ENCODE peak calls at places on chromosomes 3 and 15, in eight cellular contexts. One of them, this sample, is unnamed.

GRCh38 chr3:171415070-171415469 is 45.1 kb downstream of the TNIK start:
- DNase-seq in NB4: peak
- DNase-seq in H9: no peak
- DNase-seq in sigmoid colon: no peak
- DNase-seq in GM12878: no peak
- DNase-seq in endothelial cell: no peak
- DNase-seq in nephron progenitor cell: no peak
- DNase-seq in HCT116: no peak
- DNase-seq in this sample: no peak

GRCh38 chr3:75906555-75907112 is 121.3 kb upstream of the ZNF717 start:
- DNase-seq in NB4: no peak
- DNase-seq in H9: peak
- DNase-seq in sigmoid colon: peak
- DNase-seq in GM12878: no peak
- DNase-seq in endothelial cell: peak
- DNase-seq in nephron progenitor cell: peak
- DNase-seq in HCT116: no peak
- DNase-seq in this sample: no peak

GRCh38 chr15:99578809-99579208 is 13.0 kb downstream of the MEF2A start:
- DNase-seq in NB4: no peak
- DNase-seq in H9: no peak
- DNase-seq in sigmoid colon: no peak
- DNase-seq in GM12878: no peak
- DNase-seq in endothelial cell: no peak
- DNase-seq in nephron progenitor cell: no peak
- DNase-seq in HCT116: no peak
- DNase-seq in this sample: no peak

GRCh38 chr3:13829311-13829710 is 50.6 kb downstream of the WNT7A start:
- DNase-seq in NB4: no peak
- DNase-seq in H9: no peak
- DNase-seq in sigmoid colon: peak
- DNase-seq in GM12878: no peak
- DNase-seq in endothelial cell: no peak
- DNase-seq in nephron progenitor cell: no peak
- DNase-seq in HCT116: no peak
- DNase-seq in this sample: no peak

GRCh38 chr15:92395176-92395521 is 1.5 kb downstream of the ST8SIA2 start:
- DNase-seq in NB4: no peak
- DNase-seq in H9: no peak
- DNase-seq in sigmoid colon: no peak
- DNase-seq in GM12878: no peak
- DNase-seq in endothelial cell: no peak
- DNase-seq in nephron progenitor cell: no peak
- DNase-seq in HCT116: no peak
- DNase-seq in this sample: no peak

GRCh38 chr3:187139126-187139894 is at the start of gene RPL39L:
- DNase-seq in NB4: peak
- DNase-seq in H9: peak
- DNase-seq in sigmoid colon: peak
- DNase-seq in GM12878: peak
- DNase-seq in endothelial cell: peak
- DNase-seq in nephron progenitor cell: peak
- DNase-seq in HCT116: no peak
- DNase-seq in this sample: peak

GRCh38 chr15:99105516-99106341 is 849 bp downstream of the SYNM start:
- DNase-seq in NB4: peak
- DNase-seq in H9: peak
- DNase-seq in sigmoid colon: peak
- DNase-seq in GM12878: no peak
- DNase-seq in endothelial cell: peak
- DNase-seq in nephron progenitor cell: peak
- DNase-seq in HCT116: no peak
- DNase-seq in this sample: no peak

GRCh38 chr3:171459130-171459941 is 869 bp downstream of the TNIK start:
- DNase-seq in NB4: peak
- DNase-seq in H9: peak
- DNase-seq in sigmoid colon: peak
- DNase-seq in GM12878: no peak
- DNase-seq in endothelial cell: peak
- DNase-seq in nephron progenitor cell: peak
- DNase-seq in HCT116: no peak
- DNase-seq in this sample: no peak

GRCh38 chr3:89032331-89033063 is 74.9 kb upstream of the EPHA3 start:
- DNase-seq in NB4: no peak
- DNase-seq in H9: no peak
- DNase-seq in sigmoid colon: no peak
- DNase-seq in GM12878: no peak
- DNase-seq in endothelial cell: no peak
- DNase-seq in nephron progenitor cell: no peak
- DNase-seq in HCT116: no peak
- DNase-seq in this sample: no peak

GRCh38 chr3:133040696-133041523 is 2.7 kb downstream of the TMEM108 start:
- DNase-seq in NB4: peak
- DNase-seq in H9: peak
- DNase-seq in sigmoid colon: peak
- DNase-seq in GM12878: peak
- DNase-seq in endothelial cell: peak
- DNase-seq in nephron progenitor cell: peak
- DNase-seq in HCT116: peak
- DNase-seq in this sample: peak

GRCh38 chr3:71454513-71455423 is 128.8 kb downstream of the FOXP1 start:
- DNase-seq in NB4: no peak
- DNase-seq in H9: no peak
- DNase-seq in sigmoid colon: no peak
- DNase-seq in GM12878: no peak
- DNase-seq in endothelial cell: no peak
- DNase-seq in nephron progenitor cell: no peak
- DNase-seq in HCT116: no peak
- DNase-seq in this sample: no peak

GRCh38 chr3:112676659-112677234 is 35.8 kb upstream of the CCDC80 start:
- DNase-seq in NB4: peak
- DNase-seq in H9: peak
- DNase-seq in sigmoid colon: peak
- DNase-seq in GM12878: peak
- DNase-seq in endothelial cell: no peak
- DNase-seq in nephron progenitor cell: peak
- DNase-seq in HCT116: peak
- DNase-seq in this sample: peak

GRCh38 chr15:60945196-60945595 is 283.9 kb downstream of the RORA start:
- DNase-seq in NB4: no peak
- DNase-seq in H9: no peak
- DNase-seq in sigmoid colon: peak
- DNase-seq in GM12878: no peak
- DNase-seq in endothelial cell: no peak
- DNase-seq in nephron progenitor cell: no peak
- DNase-seq in HCT116: no peak
- DNase-seq in this sample: no peak

GRCh38 chr3:153443961-153444360 is 281.9 kb downstream of the RAP2B start:
- DNase-seq in NB4: peak
- DNase-seq in H9: no peak
- DNase-seq in sigmoid colon: no peak
- DNase-seq in GM12878: no peak
- DNase-seq in endothelial cell: no peak
- DNase-seq in nephron progenitor cell: no peak
- DNase-seq in HCT116: peak
- DNase-seq in this sample: no peak

GRCh38 chr3:148175215-148175614 is 522.5 kb upstream of the AGTR1 start:
- DNase-seq in NB4: no peak
- DNase-seq in H9: no peak
- DNase-seq in sigmoid colon: no peak
- DNase-seq in GM12878: no peak
- DNase-seq in endothelial cell: no peak
- DNase-seq in nephron progenitor cell: no peak
- DNase-seq in HCT116: no peak
- DNase-seq in this sample: no peak

GRCh38 chr3:190854062-190854461 is 8.4 kb downstream of the GMNC start:
- DNase-seq in NB4: peak
- DNase-seq in H9: no peak
- DNase-seq in sigmoid colon: no peak
- DNase-seq in GM12878: no peak
- DNase-seq in endothelial cell: no peak
- DNase-seq in nephron progenitor cell: no peak
- DNase-seq in HCT116: no peak
- DNase-seq in this sample: no peak

GRCh38 chr3:23800731-23801130 is 5.0 kb upstream of the UBE2E1 start:
- DNase-seq in NB4: peak
- DNase-seq in H9: no peak
- DNase-seq in sigmoid colon: no peak
- DNase-seq in GM12878: no peak
- DNase-seq in endothelial cell: no peak
- DNase-seq in nephron progenitor cell: no peak
- DNase-seq in HCT116: peak
- DNase-seq in this sample: no peak

GRCh38 chr3:11060500-11061251 is 68.1 kb downstream of the SLC6A1 start:
- DNase-seq in NB4: peak
- DNase-seq in H9: peak
- DNase-seq in sigmoid colon: peak
- DNase-seq in GM12878: no peak
- DNase-seq in endothelial cell: peak
- DNase-seq in nephron progenitor cell: peak
- DNase-seq in HCT116: peak
- DNase-seq in this sample: no peak

GRCh38 chr3:45098315-45098714 is 47.9 kb downstream of the CDCP1 start:
- DNase-seq in NB4: peak
- DNase-seq in H9: no peak
- DNase-seq in sigmoid colon: no peak
- DNase-seq in GM12878: no peak
- DNase-seq in endothelial cell: no peak
- DNase-seq in nephron progenitor cell: no peak
- DNase-seq in HCT116: no peak
- DNase-seq in this sample: no peak

GRCh38 chr3:861721-862120 is 231.1 kb upstream of the CNTN6 start:
- DNase-seq in NB4: peak
- DNase-seq in H9: no peak
- DNase-seq in sigmoid colon: no peak
- DNase-seq in GM12878: no peak
- DNase-seq in endothelial cell: no peak
- DNase-seq in nephron progenitor cell: no peak
- DNase-seq in HCT116: no peak
- DNase-seq in this sample: no peak

DNA sequence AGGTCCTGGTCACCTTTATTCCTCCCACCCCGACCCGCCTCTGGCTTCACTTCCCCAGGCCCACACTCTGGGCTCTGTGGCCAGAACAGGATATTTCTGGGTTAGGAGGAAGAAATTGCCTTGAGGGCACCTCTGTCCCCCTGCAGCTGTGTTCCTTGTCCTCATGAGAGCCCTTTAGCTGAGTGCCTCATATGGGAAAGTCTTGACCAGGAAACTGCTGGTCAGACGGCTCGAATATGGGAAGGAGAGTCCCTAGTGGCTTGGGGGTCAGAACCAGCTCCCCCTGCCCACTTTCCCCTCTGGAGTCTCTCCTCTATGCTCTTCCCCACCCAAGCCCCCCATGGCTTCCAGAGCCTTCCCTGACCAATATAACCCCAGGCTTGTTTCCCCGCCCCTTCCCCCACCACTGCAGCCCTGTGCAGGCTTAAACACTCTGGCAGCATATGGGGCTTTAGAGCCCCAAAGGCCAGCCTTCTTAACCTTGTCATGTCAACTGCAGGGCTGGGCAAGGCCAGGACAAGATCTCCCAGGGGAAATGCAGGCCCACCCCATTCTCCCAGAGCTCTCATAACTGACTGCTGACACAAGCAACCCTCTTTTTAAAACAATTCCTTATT is 36.4 kb downstream of the SEC22C start:
- DNase-seq in NB4: no peak
- DNase-seq in H9: no peak
- DNase-seq in sigmoid colon: peak
- DNase-seq in GM12878: no peak
- DNase-seq in endothelial cell: no peak
- DNase-seq in nephron progenitor cell: no peak
- DNase-seq in HCT116: no peak
- DNase-seq in this sample: no peak
- TF ChIP-seq CTCF in NB4: no peak
- TF ChIP-seq CTCF in H9: no peak
- TF ChIP-seq CTCF in sigmoid colon: no peak
- TF ChIP-seq CTCF in GM12878: no peak
- TF ChIP-seq CTCF in endothelial cell: no peak
- TF ChIP-seq CTCF in nephron progenitor cell: no peak
- TF ChIP-seq CTCF in HCT116: no peak
- TF ChIP-seq CTCF in this sample: no peak

GRCh38 chr3:113825090-113825489 is 13.5 kb upstream of the GRAMD1C start:
- DNase-seq in NB4: peak
- DNase-seq in H9: no peak
- DNase-seq in sigmoid colon: no peak
- DNase-seq in GM12878: peak
- DNase-seq in endothelial cell: no peak
- DNase-seq in nephron progenitor cell: no peak
- DNase-seq in HCT116: no peak
- DNase-seq in this sample: no peak
- TF ChIP-seq CTCF in NB4: peak
- TF ChIP-seq CTCF in H9: peak
- TF ChIP-seq CTCF in sigmoid colon: no peak
- TF ChIP-seq CTCF in GM12878: peak
- TF ChIP-seq CTCF in endothelial cell: peak
- TF ChIP-seq CTCF in nephron progenitor cell: no peak
- TF ChIP-seq CTCF in HCT116: peak
- TF ChIP-seq CTCF in this sample: no peak

GRCh38 chr3:128011140-128011539 is 41.1 kb upstream of the SEC61A1 start:
- DNase-seq in NB4: peak
- DNase-seq in H9: peak
- DNase-seq in sigmoid colon: no peak
- DNase-seq in GM12878: no peak
- DNase-seq in endothelial cell: peak
- DNase-seq in nephron progenitor cell: peak
- DNase-seq in HCT116: peak
- DNase-seq in this sample: no peak
- TF ChIP-seq CTCF in NB4: peak
- TF ChIP-seq CTCF in H9: peak
- TF ChIP-seq CTCF in sigmoid colon: no peak
- TF ChIP-seq CTCF in GM12878: peak
- TF ChIP-seq CTCF in endothelial cell: no peak
- TF ChIP-seq CTCF in nephron progenitor cell: peak
- TF ChIP-seq CTCF in HCT116: peak
- TF ChIP-seq CTCF in this sample: peak

GRCh38 chr3:123163146-123163545 is 38.6 kb upstream of the SEC22A start:
- DNase-seq in NB4: no peak
- DNase-seq in H9: peak
- DNase-seq in sigmoid colon: no peak
- DNase-seq in GM12878: no peak
- DNase-seq in endothelial cell: no peak
- DNase-seq in nephron progenitor cell: no peak
- DNase-seq in HCT116: no peak
- DNase-seq in this sample: no peak

GRCh38 chr3:123159926-123160635 is 41.7 kb upstream of the SEC22A start:
- DNase-seq in NB4: no peak
- DNase-seq in H9: no peak
- DNase-seq in sigmoid colon: no peak
- DNase-seq in GM12878: no peak
- DNase-seq in endothelial cell: no peak
- DNase-seq in nephron progenitor cell: no peak
- DNase-seq in HCT116: no peak
- DNase-seq in this sample: no peak

GRCh38 chr3:123158330-123158729 is 43.4 kb upstream of the SEC22A start:
- DNase-seq in NB4: no peak
- DNase-seq in H9: peak
- DNase-seq in sigmoid colon: no peak
- DNase-seq in GM12878: no peak
- DNase-seq in endothelial cell: no peak
- DNase-seq in nephron progenitor cell: no peak
- DNase-seq in HCT116: no peak
- DNase-seq in this sample: no peak

GRCh38 chr3:123158899-123159390 is 42.8 kb upstream of the SEC22A start:
- DNase-seq in NB4: no peak
- DNase-seq in H9: peak
- DNase-seq in sigmoid colon: no peak
- DNase-seq in GM12878: no peak
- DNase-seq in endothelial cell: no peak
- DNase-seq in nephron progenitor cell: no peak
- DNase-seq in HCT116: no peak
- DNase-seq in this sample: no peak

GRCh38 chr3:123161167-123161566 is 40.6 kb upstream of the SEC22A start:
- DNase-seq in NB4: peak
- DNase-seq in H9: peak
- DNase-seq in sigmoid colon: no peak
- DNase-seq in GM12878: no peak
- DNase-seq in endothelial cell: no peak
- DNase-seq in nephron progenitor cell: no peak
- DNase-seq in HCT116: no peak
- DNase-seq in this sample: no peak
- TF ChIP-seq CTCF in NB4: no peak
- TF ChIP-seq CTCF in H9: peak
- TF ChIP-seq CTCF in sigmoid colon: no peak
- TF ChIP-seq CTCF in GM12878: no peak
- TF ChIP-seq CTCF in endothelial cell: no peak
- TF ChIP-seq CTCF in nephron progenitor cell: no peak
- TF ChIP-seq CTCF in HCT116: peak
- TF ChIP-seq CTCF in this sample: no peak